ENCODE peak calls at places on chromosomes 11 and 22, in four cellular contexts. B, Y, W and E are unnamed samples.

GRCh38 chr11:67470337-67471002 is 1.4 kb upstream of the TMEM134 start:
- DNase-seq in B (no peak), W (no peak), Y (no peak), E (no peak)

GRCh38 chr11:121659811-121660210 is 207.0 kb upstream of the SORL1-AS1 start:
- DNase-seq in Y (no peak), W (no peak), B (no peak), E (no peak)

GRCh38 chr22:50049299-50050195 is 8.6 kb downstream of the TTLL8 start:
- DNase-seq in B (no peak), W (no peak), Y (no peak), E (no peak)

GRCh38 chr22:42863349-42863911 is 6.4 kb upstream of the ARFGAP3 start:
- DNase-seq in Y (no peak), B (no peak), W (peak; percentile 62), E (no peak)

GRCh38 chr11:36790450-36790849 is 192.4 kb upstream of the RAG2 start:
- DNase-seq in B (no peak), Y (no peak), W (no peak), E (no peak)

GRCh38 chr11:130427049-130427388 is 1.4 kb downstream of the ADAMTS8 start:
- DNase-seq in Y (no peak), B (no peak), W (no peak), E (no peak)

GRCh38 chr22:19619144-19620009 is 94.9 kb upstream of the SEPTIN5 start:
- DNase-seq in W (no peak), Y (peak; percentile 74), B (no peak), E (peak; percentile 34)

GRCh38 chr11:45590743-45591142 is 74.7 kb downstream of the CHST1 start:
- DNase-seq in B (no peak), W (no peak), Y (no peak), E (no peak)

GRCh38 chr11:130762342-130763037 is 153.8 kb downstream of the SNX19 start:
- DNase-seq in Y (no peak), B (no peak), W (no peak), E (no peak)

GRCh38 chr22:48756146-48757111 is 1071.2 kb downstream of the BRD1 start:
- DNase-seq in W (peak; percentile 19), B (no peak), Y (no peak), E (no peak)